ENCODE peak calls at places on chromosomes 2 and 18, in seven cellular contexts. C, V, F, M, K, H and T are unnamed samples.

GRCh38 chr2:219506153-219506801 is 7.6 kb downstream of the GMPPA start:
- DNase-seq in C (no peak), V (no peak), F (no peak), M (no peak), K (no peak), H (no peak), T (no peak)

GRCh38 chr2:63186331-63186730 is 135.7 kb downstream of the OTX1 start:
- DNase-seq in C (no peak), V (no peak), F (no peak), M (no peak), K (no peak), H (no peak), T (no peak)

GRCh38 chr2:56729212-56729611 is 545.4 kb downstream of the CCDC85A start:
- DNase-seq in C (no peak), V (no peak), F (no peak), M (no peak), K (no peak), H (no peak), T (no peak)

GRCh38 chr2:102253753-102254150 is 57.6 kb upstream of the IL1RL1 start:
- DNase-seq in C (no peak), V (no peak), F (no peak), M (no peak), K (no peak), H (no peak), T (no peak)

GRCh38 chr2:30683240-30683956 is 123.8 kb downstream of the CAPN13 start:
- DNase-seq in C (no peak), V (no peak), F (no peak), M (no peak), K (no peak), H (no peak), T (no peak)

GRCh38 chr18:49561377-49562193 is at the start of gene LIPG:
- DNase-seq in C (peak), V (peak), F (peak), M (no peak), K (peak), H (no peak), T (no peak)

GRCh38 chr18:76376668-76377358 is 118.2 kb downstream of the ZNF516 start:
- DNase-seq in C (no peak), V (no peak), F (peak), M (no peak), K (no peak), H (no peak), T (no peak)

GRCh38 chr2:77512521-77512920 is 9.7 kb downstream of the LRRTM4 start:
- DNase-seq in C (no peak), V (no peak), F (no peak), M (no peak), K (no peak), H (no peak), T (no peak)

GRCh38 chr18:74390900-74391299 is 66.2 kb downstream of the DIPK1C start:
- DNase-seq in C (no peak), V (no peak), F (no peak), M (no peak), K (no peak), H (no peak), T (no peak)

GRCh38 chr2:121596221-121597080 is 52.8 kb downstream of the CLASP1 start:
- DNase-seq in C (peak), V (no peak), F (peak), M (no peak), K (peak), H (no peak), T (peak)

GRCh38 chr2:239369631-239370161 is 31.1 kb downstream of the HDAC4 start:
- DNase-seq in C (no peak), V (peak), F (peak), M (no peak), K (no peak), H (no peak), T (no peak)

GRCh38 chr2:27507293-27507692 is 10.7 kb downstream of the GCKR start:
- DNase-seq in C (no peak), V (no peak), F (no peak), M (no peak), K (no peak), H (no peak), T (no peak)

GRCh38 chr18:44579028-44579692 is 101.5 kb upstream of the SETBP1 start:
- DNase-seq in C (peak), V (no peak), F (peak), M (no peak), K (peak), H (no peak), T (no peak)

GRCh38 chr2:112814278-112814677 is 22.3 kb downstream of the IL1B start:
- DNase-seq in C (no peak), V (no peak), F (no peak), M (no peak), K (no peak), H (no peak), T (no peak)

GRCh38 chr2:217451634-217452033 is 551.2 kb downstream of the TNS1 start:
- DNase-seq in C (no peak), V (no peak), F (no peak), M (no peak), K (no peak), H (no peak), T (no peak)

GRCh38 chr2:64609229-64609994 is 44.3 kb downstream of the SERTAD2 start:
- DNase-seq in C (no peak), V (peak), F (peak), M (no peak), K (peak), H (no peak), T (peak)

GRCh38 chr2:111977240-111977639 is 77.8 kb upstream of the TMEM87B start:
- DNase-seq in C (no peak), V (no peak), F (no peak), M (no peak), K (no peak), H (no peak), T (no peak)

GRCh38 chr2:237732790-237733349 is 65.7 kb upstream of the RBM44 start:
- DNase-seq in C (peak), V (no peak), F (no peak), M (no peak), K (no peak), H (no peak), T (no peak)

GRCh38 chr18:59140287-59140885 is 702 bp downstream of the SEC11C start:
- DNase-seq in C (peak), V (no peak), F (no peak), M (peak), K (peak), H (no peak), T (peak)

GRCh38 chr18:7577706-7578105 is 10.6 kb downstream of the PTPRM start:
- DNase-seq in C (no peak), V (no peak), F (no peak), M (no peak), K (no peak), H (no peak), T (no peak)

GRCh38 chr2:231987088-231987788 is 25.7 kb downstream of the DIS3L2 start:
- DNase-seq in C (no peak), V (no peak), F (no peak), M (no peak), K (no peak), H (no peak), T (no peak)

GRCh38 chr2:12498703-12499102 is 218.0 kb upstream of the TRIB2 start:
- DNase-seq in C (no peak), V (no peak), F (no peak), M (no peak), K (no peak), H (no peak), T (no peak)

GRCh38 chr18:58882039-58882438 is 17.4 kb downstream of the ZNF532 start:
- DNase-seq in C (no peak), V (no peak), F (no peak), M (no peak), K (no peak), H (no peak), T (no peak)

GRCh38 chr2:132577693-132578092 is 92.3 kb downstream of the LYPD1 start:
- DNase-seq in C (no peak), V (no peak), F (no peak), M (no peak), K (no peak), H (no peak), T (no peak)

GRCh38 chr2:74003494-74004211 is 18.9 kb downstream of the TET3 start:
- DNase-seq in C (no peak), V (no peak), F (no peak), M (no peak), K (no peak), H (no peak), T (peak)